ENCODE peak calls at places on chromosomes 5 and 9, in four cellular contexts. D, Y, U and V are unnamed samples.

GRCh38 chr9:81685763-81686613 is 3.4 kb downstream of the TLE1 start:
- DNase-seq in D (peak), U (no peak), Y (no peak), V (peak)

GRCh38 chr5:129904667-129905466 is 602 bp downstream of the CHSY3 start:
- DNase-seq in Y (no peak), D (peak), U (peak), V (no peak)

GRCh38 chr5:140349244-140349643 is 2.8 kb upstream of the HBEGF start:
- DNase-seq in Y (no peak), D (no peak), U (no peak), V (no peak)

GRCh38 chr9:104895572-104895971 is 32.4 kb downstream of the ABCA1 start:
- DNase-seq in D (peak), U (no peak), Y (no peak), V (no peak)

GRCh38 chr5:142242272-142242671 is 82.5 kb downstream of the SPRY4 start:
- DNase-seq in U (no peak), D (no peak), Y (no peak), V (no peak)

GRCh38 chr9:32703635-32704034 is 68.2 kb upstream of the TAF1L start:
- DNase-seq in U (peak), Y (no peak), D (no peak), V (no peak)

GRCh38 chr5:109281136-109281690 is 128.6 kb downstream of the PJA2 start:
- DNase-seq in D (no peak), U (no peak), Y (no peak), V (no peak)

GRCh38 chr5:160325716-160326115 is 13.4 kb upstream of the CCNJL start:
- DNase-seq in U (no peak), D (no peak), Y (no peak), V (no peak)

GRCh38 chr9:93671030-93671358 is 94.6 kb downstream of the PHF2 start:
- DNase-seq in Y (no peak), D (peak), U (no peak), V (no peak)

GRCh38 chr9:23803216-23803615 is 22.8 kb downstream of the ELAVL2 start:
- DNase-seq in U (no peak), Y (no peak), D (no peak), V (no peak)

GRCh38 chr5:113293613-113294340 is 141.0 kb downstream of the TSSK1B start:
- DNase-seq in U (no peak), D (peak), Y (no peak), V (peak)

GRCh38 chr5:132049559-132049958 is 10.9 kb upstream of the IL3 start:
- DNase-seq in U (no peak), Y (no peak), D (no peak), V (no peak)

GRCh38 chr9:130877300-130877699 is 19.3 kb downstream of the QRFP start:
- DNase-seq in D (no peak), Y (no peak), U (no peak), V (no peak)

GRCh38 chr5:3526551-3527185 is 69.0 kb upstream of the IRX1 start:
- DNase-seq in D (no peak), Y (no peak), U (no peak), V (no peak)

GRCh38 chr5:39331993-39332392 is 32.3 kb downstream of the C9 start:
- DNase-seq in Y (no peak), U (no peak), D (no peak), V (no peak)

GRCh38 chr9:121956808-121957207 is 136.3 kb downstream of the TTLL11 start:
- DNase-seq in D (peak), Y (no peak), U (no peak), V (no peak)